ENCODE peak calls at places on chromosomes 12 and 14, in four cellular contexts. O is mucosa of descending colon, U is Right ventricle myocardium superior, Q is non-pigmented ciliary epithelial cell. R is an unnamed sample.
A peak's percentile ranks its signal among the peaks of the same experiment; 100 is the strongest.

GRCh38 chr12:128976120-128976519 is 122.8 kb downstream of the GLT1D1 start:
- DNase-seq in O (no peak), U (no peak), Q (no peak), R (no peak)

GRCh38 chr12:28568083-28568482 is 377.8 kb downstream of the CCDC91 start:
- DNase-seq in O (no peak), U (no peak), Q (peak; percentile 68), R (no peak)

GRCh38 chr14:97266653-97267052 is 469.5 kb downstream of the VRK1 start:
- DNase-seq in O (no peak), U (no peak), Q (peak; percentile 10), R (no peak)

GRCh38 chr12:88501976-88502938 is 78.0 kb downstream of the KITLG start:
- DNase-seq in O (no peak), U (no peak), Q (no peak), R (no peak)

GRCh38 chr12:12915654-12916053 is 24.3 kb downstream of the GPRC5A start:
- DNase-seq in O (no peak), U (no peak), Q (no peak), R (no peak)

GRCh38 chr14:72420749-72421452 is 473.0 kb downstream of the DPF3 start:
- DNase-seq in O (peak; percentile 82), U (peak; percentile 79), Q (peak; percentile 15), R (no peak)

GRCh38 chr14:30840086-30840779 is 34.1 kb upstream of the COCH start:
- DNase-seq in O (peak; percentile 68), U (no peak), Q (no peak), R (no peak)

GRCh38 chr14:78519863-78520262 is 349.7 kb downstream of the NRXN3 start:
- DNase-seq in O (no peak), U (no peak), Q (no peak), R (no peak)

GRCh38 chr12:49706351-49707126 is 666 bp downstream of the FMNL3 start:
- DNase-seq in O (peak; percentile 45), U (peak; percentile 56), Q (no peak), R (no peak)

GRCh38 chr12:20451759-20452158 is 83.4 kb downstream of the PDE3A start:
- DNase-seq in O (no peak), U (no peak), Q (peak; percentile 96), R (no peak)

GRCh38 chr14:99684356-99684952 is 356 bp downstream of the CYP46A1 start:
- DNase-seq in O (no peak), U (no peak), Q (no peak), R (no peak)

GRCh38 chr12:103387385-103387784 is 108.4 kb downstream of the C12orf42 start:
- DNase-seq in O (no peak), U (no peak), Q (no peak), R (no peak)

GRCh38 chr12:116626153-116626552 is 67.0 kb downstream of the MAP1LC3B2 start:
- DNase-seq in O (no peak), U (no peak), Q (no peak), R (no peak)

GRCh38 chr12:55730447-55730820 is 1.6 kb upstream of the CD63 start:
- DNase-seq in O (no peak), U (no peak), Q (no peak), R (no peak)

GRCh38 chr14:77085538-77085937 is 12.5 kb upstream of the CIPC start:
- DNase-seq in O (no peak), U (no peak), Q (no peak), R (no peak)

GRCh38 chr14:70755655-70756054 is 53.7 kb downstream of the MAP3K9 start:
- DNase-seq in O (no peak), U (no peak), Q (peak; percentile 27), R (no peak)

GRCh38 chr14:58829594-58829993 is 191.8 kb downstream of the DACT1 start:
- DNase-seq in O (no peak), U (no peak), Q (no peak), R (no peak)

GRCh38 chr12:42145552-42146215 is 1.0 kb upstream of the GXYLT1 start:
- DNase-seq in O (no peak), U (no peak), Q (no peak), R (no peak)

GRCh38 chr12:219891-220352 is 6.0 kb upstream of the SLC6A12 start:
- DNase-seq in O (peak; percentile 81), U (peak; percentile 82), Q (no peak), R (peak; percentile 88)

GRCh38 chr12:131701705-131702572 is 9.0 kb upstream of the SFSWAP start:
- DNase-seq in O (no peak), U (no peak), Q (no peak), R (no peak)

GRCh38 chr12:24554612-24555300 is 394.1 kb downstream of the BCAT1 start:
- DNase-seq in O (no peak), U (no peak), Q (no peak), R (no peak)

GRCh38 chr12:89351489-89352241 is 636 bp downstream of the DUSP6 start:
- DNase-seq in O (peak; percentile 73), U (peak; percentile 66), Q (no peak), R (peak; percentile 93)

GRCh38 chr14:95770777-95771176 is 56.9 kb upstream of the TCL1A start:
- DNase-seq in O (no peak), U (no peak), Q (no peak), R (no peak)

GRCh38 chr14:38286481-38286880 is 30.6 kb upstream of the CLEC14A start:
- DNase-seq in O (no peak), U (no peak), Q (no peak), R (no peak)

GRCh38 chr14:26846388-26846787 is 248.6 kb upstream of the NOVA1 start:
- DNase-seq in O (no peak), U (no peak), Q (no peak), R (no peak)

GRCh38 chr12:121805800-121806555 is 2.2 kb downstream of the SETD1B start:
- DNase-seq in O (peak; percentile 54), U (no peak), Q (no peak), R (peak; percentile 86)

GRCh38 chr14:30882431-30882830 is 8.1 kb downstream of the COCH start:
- DNase-seq in O (no peak), U (no peak), Q (no peak), R (no peak)

GRCh38 chr14:82855912-82856381 is 1322.3 kb upstream of the SEL1L start:
- DNase-seq in O (no peak), U (no peak), Q (no peak), R (no peak)

GRCh38 chr12:93943766-93944165 is 204.6 kb upstream of the PLXNC1 start:
- DNase-seq in O (no peak), U (peak; percentile 37), Q (no peak), R (no peak)

GRCh38 chr12:44159211-44159610 is 323.3 kb downstream of the TMEM117 start:
- DNase-seq in O (no peak), U (no peak), Q (no peak), R (no peak)

GRCh38 chr12:15788266-15789214 is 648 bp downstream of the EPS8 start:
- DNase-seq in O (peak; percentile 60), U (no peak), Q (no peak), R (no peak)

GRCh38 chr14:73726025-73726961 is 12.1 kb upstream of the PNMA1 start:
- DNase-seq in O (no peak), U (no peak), Q (no peak), R (no peak)

GRCh38 chr14:72743626-72744025 is 150.3 kb downstream of the DPF3 start:
- DNase-seq in O (no peak), U (no peak), Q (no peak), R (no peak)

GRCh38 chr14:23445773-23446172 is 10.3 kb upstream of the MYH7 start:
- DNase-seq in O (no peak), U (no peak), Q (no peak), R (no peak)

GRCh38 chr12:14689144-14689543 is 7.3 kb downstream of the GUCY2C start:
- DNase-seq in O (no peak), U (no peak), Q (no peak), R (no peak)

GRCh38 chr12:7116916-7117315 is 7.9 kb upstream of the C1RL start:
- DNase-seq in O (no peak), U (no peak), Q (no peak), R (no peak)

GRCh38 chr14:75905505-75905904 is 76.3 kb downstream of the TGFB3 start:
- DNase-seq in O (no peak), U (peak; percentile 65), Q (no peak), R (no peak)

GRCh38 chr12:22700126-22700525 is 75.2 kb downstream of the ETNK1 start:
- DNase-seq in O (no peak), U (no peak), Q (peak; percentile 28), R (no peak)

GRCh38 chr12:53115891-53116675 is 12.8 kb downstream of the SOAT2 start:
- DNase-seq in O (no peak), U (no peak), Q (no peak), R (no peak)

GRCh38 chr12:115938794-115939377 is 338.6 kb downstream of the MED13L start:
- DNase-seq in O (no peak), U (no peak), Q (no peak), R (no peak)